ENCODE peak calls at places on chromosomes 16 and 17, in five cellular contexts. D is neuronal stem cell, P is endodermal cell, X is ACHN, L is iris pigment epithelial cell. O is an unnamed sample.

GRCh38 chr16:2035431-2036199 is 8.9 kb downstream of the NHERF2 start:
- DNase-seq in X (no peak), D (no peak), L (peak), P (peak), O (no peak)

GRCh38 chr17:15463363-15463762 is 4.1 kb downstream of the CDRT4 start:
- DNase-seq in D (no peak), L (peak), P (peak), X (peak), O (no peak)

GRCh38 chr16:50326835-50327465 is 41.8 kb downstream of the BRD7 start:
- DNase-seq in P (peak), D (peak), L (peak), X (peak), O (peak)

GRCh38 chr16:19386555-19386954 is 31.1 kb upstream of the TMC5 start:
- DNase-seq in X (no peak), D (no peak), P (no peak), L (no peak), O (no peak)

GRCh38 chr16:57256601-57257395 is 11.7 kb downstream of the ARL2BP start:
- DNase-seq in L (no peak), D (no peak), P (peak), X (no peak), O (no peak)

GRCh38 chr16:12319464-12320030 is 343.0 kb downstream of the SNX29 start:
- DNase-seq in L (no peak), X (no peak), D (no peak), P (peak), O (no peak)

GRCh38 chr16:27764869-27765675 is 215.1 kb downstream of the KATNIP start:
- DNase-seq in P (no peak), X (no peak), L (no peak), D (no peak), O (no peak)

GRCh38 chr17:17303010-17303846 is at the start of gene NT5M:
- DNase-seq in L (peak), D (peak), P (peak), X (peak), O (peak)

GRCh38 chr17:80047176-80047575 is 10.7 kb downstream of the CCDC40 start:
- DNase-seq in D (no peak), L (no peak), X (no peak), P (no peak), O (no peak)

GRCh38 chr17:63293310-63293709 is 152.8 kb downstream of the CYB561 start:
- DNase-seq in D (no peak), P (no peak), X (no peak), L (peak), O (no peak)

GRCh38 chr16:82954224-82954929 is 327.6 kb downstream of the CDH13 start:
- DNase-seq in X (no peak), D (no peak), L (peak), P (no peak), O (no peak)

GRCh38 chr17:2595200-2595599 is 1.7 kb downstream of the PAFAH1B1 start:
- DNase-seq in L (no peak), P (peak), D (no peak), X (no peak), O (no peak)

GRCh38 chr16:87465306-87465705 is 27.5 kb downstream of the ZCCHC14 start:
- DNase-seq in L (peak), P (no peak), D (no peak), X (peak), O (no peak)

GRCh38 chr17:81329927-81330883 is 35.1 kb upstream of the SLC38A10 start:
- DNase-seq in L (no peak), D (no peak), P (peak), X (peak), O (no peak)

GRCh38 chr16:85621698-85622433 is 8.7 kb downstream of the GSE1 start:
- DNase-seq in D (no peak), X (no peak), L (no peak), P (no peak), O (no peak)

GRCh38 chr17:9401434-9401833 is 174.2 kb downstream of the STX8 start:
- DNase-seq in L (peak), P (no peak), D (no peak), X (no peak), O (no peak)

GRCh38 chr17:70029019-70029767 is 45.8 kb upstream of the KCNJ16 start:
- DNase-seq in L (no peak), D (no peak), X (no peak), P (no peak), O (no peak)

GRCh38 chr17:18380471-18381157 is 3.0 kb downstream of the EVPLL start:
- DNase-seq in P (no peak), L (no peak), X (no peak), D (no peak), O (no peak)

GRCh38 chr16:86730086-86730485 is 151.7 kb downstream of the FOXL1 start:
- DNase-seq in P (no peak), D (no peak), X (no peak), L (no peak), O (no peak)

GRCh38 chr17:65173284-65173793 is 36.2 kb downstream of the RGS9 start:
- DNase-seq in P (peak), X (peak), D (no peak), L (peak), O (peak)

GRCh38 chr16:89366561-89367537 is 123.5 kb downstream of the ANKRD11 start:
- DNase-seq in X (peak), P (no peak), D (no peak), L (no peak), O (no peak)

GRCh38 chr17:43846221-43846712 is 709 bp upstream of the CD300LG start:
- DNase-seq in P (peak), D (peak), X (peak), L (peak), O (peak)

O was measured in germinal center.